ENCODE peak calls at places on chromosome X, in eight cellular contexts. G is NCI-H2029; O is naive thymus-derived CD8-positive, alpha-beta T cell; Y is iPS-NIHi11; J is endothelial cell of umbilical vein; U is foreskin melanocyte; S is NCI-H1092 treated with DMSO at 0.1 percent for 48 hours; B is A673. X is an unnamed sample.
A peak's percentile ranks its signal among the peaks of the same experiment; 100 is the strongest.

GRCh38 chrX:14819766-14820165 is 53.1 kb downstream of the FANCB start:
- DNase-seq in G (no peak), J (no peak), U (no peak), S (no peak), Y (no peak), O (no peak), B (no peak), X (no peak)

GRCh38 chrX:155086961-155087735 is 15.8 kb downstream of the BRCC3 start:
- DNase-seq in U (no peak), J (no peak), S (no peak), B (no peak), G (no peak), Y (no peak), O (no peak), X (no peak)

GRCh38 chrX:111372065-111372464 is 39.9 kb downstream of the DCX start:
- DNase-seq in B (no peak), G (no peak), O (no peak), J (no peak), U (no peak), Y (no peak), S (peak; percentile 37), X (no peak)

GRCh38 chrX:135434258-135435138 is 12.8 kb downstream of the SMIM10L2A start:
- DNase-seq in Y (no peak), U (no peak), J (no peak), G (no peak), B (no peak), O (no peak), S (no peak), X (no peak)

GRCh38 chrX:30626402-30626801 is 26.8 kb upstream of the GK start:
- DNase-seq in U (no peak), O (no peak), G (no peak), B (no peak), S (no peak), Y (no peak), J (no peak), X (no peak)

GRCh38 chrX:65900850-65901844 is 138.7 kb downstream of the VSIG4 start:
- DNase-seq in O (no peak), J (no peak), B (no peak), G (no peak), S (no peak), Y (no peak), U (no peak), X (no peak)

GRCh38 chrX:83934220-83934619 is 73.3 kb downstream of the CYLC1 start:
- DNase-seq in B (no peak), S (peak; percentile 21), G (no peak), Y (no peak), U (no peak), J (no peak), O (no peak), X (no peak)

GRCh38 chrX:31255310-31256033 is 183.6 kb upstream of the FTHL17 start:
- DNase-seq in O (no peak), S (no peak), U (no peak), Y (no peak), B (no peak), J (no peak), G (no peak), X (no peak)

GRCh38 chrX:136754641-136755040 is 26.1 kb downstream of the ARHGEF6 start:
- DNase-seq in Y (peak; percentile 17), G (peak; percentile 7), O (peak; percentile 44), B (no peak), U (no peak), S (peak; percentile 51), J (no peak), X (no peak)

GRCh38 chrX:41452972-41453371 is 5.8 kb downstream of the NYX start:
- DNase-seq in Y (no peak), S (no peak), U (no peak), J (no peak), G (no peak), O (no peak), B (no peak), X (no peak)

GRCh38 chrX:143664302-143664701 is 28.4 kb upstream of the SLITRK4 start:
- DNase-seq in S (peak; percentile 21), Y (peak; percentile 4), O (no peak), J (no peak), G (no peak), U (no peak), B (peak; percentile 14), X (no peak)

GRCh38 chrX:13396887-13397286 is 77.0 kb upstream of the ATXN3L start:
- DNase-seq in J (peak; percentile 73), Y (no peak), U (no peak), S (no peak), B (no peak), G (no peak), O (no peak), X (no peak)

GRCh38 chrX:16610121-16610565 is 39.8 kb upstream of the S100G start:
- DNase-seq in S (no peak), U (no peak), Y (no peak), O (no peak), J (peak; percentile 64), B (peak; percentile 55), G (no peak), X (no peak)

GRCh38 chrX:33725556-33726232 is 406.4 kb downstream of the FAM47A start:
- DNase-seq in O (no peak), S (no peak), U (no peak), J (peak; percentile 16), Y (peak; percentile 35), G (no peak), B (peak; percentile 39), X (no peak)

GRCh38 chrX:108216405-108216804 is 124.8 kb downstream of the ATG4A start:
- DNase-seq in U (peak; percentile 87), J (no peak), O (no peak), S (no peak), Y (no peak), G (no peak), B (no peak), X (no peak)

GRCh38 chrX:132218100-132218807 is 993 bp downstream of the RAP2C start:
- DNase-seq in B (peak; percentile 85), U (peak; percentile 63), O (peak; percentile 78), J (peak; percentile 66), G (peak; percentile 65), S (peak; percentile 76), Y (peak; percentile 84), X (peak; percentile 69)

GRCh38 chrX:39716802-39717540 is 380.8 kb downstream of the BCOR start:
- DNase-seq in U (no peak), S (no peak), Y (no peak), O (no peak), G (no peak), J (no peak), B (no peak), X (no peak)

GRCh38 chrX:14872355-14872754 is 514 bp downstream of the FANCB start:
- DNase-seq in B (no peak), J (no peak), G (no peak), O (no peak), S (no peak), Y (no peak), U (no peak), X (no peak)

X was measured in activated T-helper 9 cell treated with anti-CD3 and anti-CD28 coated beads, Interleukin-2, amount 50 U/mL, for 16 hours.